ENCODE peak calls at places on chromosomes 16 and 17, in four cellular contexts. F is K562, S is GM12878, V is HepG2. Z is an unnamed sample.

GRCh38 chr16:88303890-88304819 is 78.6 kb upstream of the ZNF469 start:
- DNase-seq in F (no peak), S (no peak), V (peak), Z (no peak)

GRCh38 chr17:50426814-50427787 is 1.1 kb downstream of the ACSF2 start:
- DNase-seq in S (no peak), V (peak), F (peak), Z (peak)

GRCh38 chr16:31323959-31324629 is 30.9 kb upstream of the ITGAX start:
- DNase-seq in V (no peak), S (no peak), F (no peak), Z (no peak)

GRCh38 chr16:85637808-85638186 is 24.7 kb downstream of the GSE1 start:
- DNase-seq in V (no peak), S (no peak), F (no peak), Z (no peak)

GRCh38 chr16:28218109-28218508 is 6.3 kb upstream of the XPO6 start:
- DNase-seq in V (peak), F (peak), S (no peak), Z (peak)

GRCh38 chr17:83199500-83200201 is 120.2 kb downstream of the METRNL start:
- DNase-seq in S (no peak), V (no peak), F (no peak), Z (no peak)

GRCh38 chr16:28259781-28260150 is 32.6 kb upstream of the SBK1 start:
- DNase-seq in F (no peak), S (no peak), V (no peak), Z (no peak)

GRCh38 chr16:11155284-11155806 is 100.7 kb downstream of the SOCS1 start:
- DNase-seq in V (no peak), F (peak), S (no peak), Z (no peak)

GRCh38 chr17:28426081-28426519 is 20.1 kb upstream of the SLC46A1 start:
- DNase-seq in S (no peak), V (peak), F (peak), Z (peak)

GRCh38 chr16:11180489-11180888 is 75.5 kb downstream of the SOCS1 start:
- DNase-seq in S (no peak), F (no peak), V (no peak), Z (no peak)

GRCh38 chr16:24776486-24777220 is 47.2 kb downstream of the TNRC6A start:
- DNase-seq in V (no peak), S (no peak), F (no peak), Z (no peak)
- TF ChIP-seq SP1 in V (no peak), S (no peak), F (no peak), Z (no peak)

GRCh38 chr17:66449418-66449977 is 147.1 kb downstream of the PRKCA start:
- DNase-seq in F (no peak), V (no peak), S (no peak), Z (no peak)

GRCh38 chr17:66451188-66452149 is 149.1 kb downstream of the PRKCA start:
- DNase-seq in F (peak), V (peak), S (no peak), Z (peak)

GRCh38 chr17:66448008-66448644 is 145.7 kb downstream of the PRKCA start:
- DNase-seq in S (no peak), F (no peak), V (peak), Z (no peak)

GRCh38 chr17:66450857-66451158 is 148.4 kb downstream of the PRKCA start:
- DNase-seq in S (no peak), V (no peak), F (no peak), Z (no peak)

GRCh38 chr17:66450008-66450856 is 147.8 kb downstream of the PRKCA start:
- DNase-seq in V (peak), S (no peak), F (no peak), Z (no peak)
- TF ChIP-seq FOXM1 in V (no peak), S (no peak), F (no peak), Z (no peak)

GRCh38 chr17:41681776-41682175 is 6.9 kb upstream of the EIF1 start:
- DNase-seq in F (no peak), S (no peak), V (no peak), Z (no peak)

GRCh38 chr17:41680426-41681040 is 8.2 kb upstream of the EIF1 start:
- DNase-seq in S (no peak), V (no peak), F (no peak), Z (no peak)

GRCh38 chr17:41679740-41680425 is 8.8 kb upstream of the EIF1 start:
- DNase-seq in S (no peak), V (no peak), F (no peak), Z (no peak)

GRCh38 chr17:41678411-41678906 is 10.2 kb upstream of the EIF1 start:
- DNase-seq in F (peak), V (no peak), S (peak), Z (no peak)

GRCh38 chr17:41678907-41679739 is 9.6 kb upstream of the EIF1 start:
- DNase-seq in S (peak), F (peak), V (no peak), Z (no peak)
- TF ChIP-seq SP1 in S (peak), F (peak), V (no peak), Z (no peak)

DNA sequence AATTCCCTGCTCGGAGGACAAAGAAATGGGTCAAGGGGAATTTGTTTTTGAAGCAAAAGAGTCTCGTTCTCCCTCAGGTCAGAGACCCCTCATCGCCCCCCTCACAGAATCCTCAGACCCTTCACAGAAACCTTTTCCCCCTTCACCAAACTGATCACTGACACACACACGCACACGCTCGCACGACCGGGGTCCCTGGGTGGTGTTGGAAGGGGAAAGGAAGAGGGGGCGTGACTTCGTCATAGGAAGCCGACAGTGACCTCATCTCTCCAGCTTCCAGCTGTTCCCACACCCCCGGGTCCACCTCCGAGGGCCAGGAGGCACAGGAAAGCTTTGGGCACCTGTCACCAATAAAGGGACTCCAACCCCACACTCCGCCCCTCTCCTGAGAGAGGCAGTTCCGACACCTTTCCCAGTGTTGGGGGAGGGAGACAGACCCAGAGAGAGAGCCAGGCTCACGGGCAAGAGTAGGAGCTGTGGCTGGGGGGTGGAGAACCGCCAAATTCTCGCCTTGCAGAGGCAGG is 1.2 kb downstream of the ASGR1 start:
- DNase-seq in S (no peak), F (peak), V (peak), Z (no peak)
- TF ChIP-seq FOXM1 in S (no peak), F (no peak), V (no peak), Z (no peak)

GRCh38 chr17:4968916-4969550 is 1.4 kb upstream of the SPAG7 start:
- DNase-seq in F (peak), S (no peak), V (no peak), Z (no peak)

GRCh38 chr17:4968166-4968915 is 724 bp upstream of the SPAG7 start:
- DNase-seq in V (no peak), S (no peak), F (peak), Z (no peak)

GRCh38 chr17:4970273-4970672 is 2.7 kb upstream of the SPAG7 start:
- DNase-seq in F (no peak), V (no peak), S (no peak), Z (no peak)

GRCh38 chr17:4967539-4968165 is at the start of gene SPAG7:
- DNase-seq in S (peak), F (peak), V (peak), Z (peak)

GRCh38 chr17:4969551-4970231 is 2.1 kb upstream of the SPAG7 start:
- DNase-seq in F (no peak), S (no peak), V (peak), Z (no peak)
- TF ChIP-seq SP1 in F (no peak), S (no peak), V (no peak), Z (no peak)

GRCh38 chr17:60766778-60767190 is 89.1 kb downstream of the BCAS3 start:
- DNase-seq in F (peak), V (peak), S (no peak), Z (no peak)
- TF ChIP-seq FOXM1 in F (no peak), V (no peak), S (no peak), Z (no peak)

DNA sequence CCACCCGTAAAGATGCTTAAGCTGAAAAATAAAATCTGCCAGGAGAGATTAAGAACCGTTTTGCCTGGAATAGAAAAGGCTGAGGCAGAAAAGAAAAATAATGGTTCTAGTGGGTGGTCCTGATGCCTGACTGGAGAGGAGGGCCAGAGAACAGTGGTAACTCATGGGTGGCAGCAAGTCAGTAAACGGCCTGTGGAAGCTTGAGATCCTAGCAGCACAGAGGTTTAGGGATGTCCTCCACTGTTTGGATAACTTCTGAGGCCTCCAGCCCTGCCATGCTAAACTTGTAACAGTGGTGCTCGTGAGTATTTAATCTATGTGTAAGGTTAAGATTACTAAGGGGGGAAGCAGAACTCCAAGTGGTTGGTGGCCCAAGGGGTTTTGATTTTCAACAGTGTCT is 21.2 kb upstream of the PHAF1 start:
- DNase-seq in V (no peak), S (no peak), F (no peak), Z (no peak)
- TF ChIP-seq SP1 in V (no peak), S (no peak), F (no peak), Z (no peak)

GRCh38 chr16:25106567-25107465 is 4.7 kb upstream of the LCMT1 start:
- DNase-seq in F (peak), V (peak), S (no peak), Z (peak)
- TF ChIP-seq FOXM1 in F (no peak), V (peak), S (no peak), Z (no peak)

Z was measured in HEK293T.